ENCODE peak calls at places on chromosomes 5 and 9, in eight cellular contexts. C is amygdala, W is substantia nigra, B is NCI-H1930, I is germinal center, V is T1000, T is adipocyte, L is cardiac fibroblast. O is an unnamed sample.

GRCh38 chr5:141597814-141598213 is 21.0 kb downstream of the DIAPH1 start:
- DNase-seq in L (no peak), B (no peak), C (no peak), T (no peak), V (no peak), I (no peak), W (no peak), O (no peak)

GRCh38 chr5:170357853-170358497 is 31.2 kb downstream of the KCNMB1 start:
- DNase-seq in B (no peak), I (peak), C (peak), W (peak), L (no peak), T (no peak), V (no peak), O (no peak)

GRCh38 chr9:126376903-126377342 is 50.3 kb downstream of the MVB12B start:
- DNase-seq in C (no peak), V (no peak), L (no peak), B (no peak), I (no peak), T (no peak), W (no peak), O (no peak)

GRCh38 chr9:123929177-123929869 is 603 bp downstream of the DENND1A start:
- DNase-seq in I (peak), C (no peak), T (no peak), B (no peak), W (peak), V (no peak), L (no peak), O (peak)

GRCh38 chr5:15914603-15915002 is 265.0 kb downstream of the MARCHF11 start:
- DNase-seq in T (peak), C (no peak), L (peak), B (no peak), W (no peak), I (no peak), V (no peak), O (no peak)

GRCh38 chr5:78566747-78567449 is 81.7 kb downstream of the LHFPL2 start:
- DNase-seq in L (peak), W (no peak), B (no peak), T (peak), C (no peak), V (no peak), I (no peak), O (peak)

GRCh38 chr5:142644640-142645361 is 41.1 kb downstream of the FGF1 start:
- DNase-seq in V (peak), T (peak), L (peak), I (no peak), C (no peak), W (no peak), B (no peak), O (no peak)

GRCh38 chr5:170538970-170539586 is 35.3 kb downstream of the KCNIP1 start:
- DNase-seq in I (no peak), L (no peak), V (no peak), T (no peak), C (no peak), B (no peak), W (no peak), O (no peak)

GRCh38 chr5:103346162-103346748 is 87.7 kb downstream of the MACIR start:
- DNase-seq in L (no peak), I (no peak), W (no peak), C (no peak), T (no peak), B (no peak), V (no peak), O (no peak)

GRCh38 chr5:14590949-14591348 is 9.4 kb downstream of the OTULINL start:
- DNase-seq in I (no peak), W (no peak), B (no peak), L (no peak), T (no peak), C (no peak), V (no peak), O (no peak)

GRCh38 chr5:168314735-168315411 is 23.4 kb downstream of the WWC1 start:
- DNase-seq in L (peak), W (no peak), B (no peak), I (no peak), C (no peak), V (peak), T (peak), O (no peak)

GRCh38 chr5:10653033-10653432 is 89.2 kb downstream of the ANKRD33B start:
- DNase-seq in B (no peak), T (peak), I (no peak), C (no peak), L (no peak), V (no peak), W (no peak), O (no peak)

GRCh38 chr5:148928141-148928540 is 101.7 kb downstream of the ADRB2 start:
- DNase-seq in T (peak), L (peak), W (no peak), B (no peak), C (no peak), I (no peak), V (no peak), O (peak)

GRCh38 chr5:8740595-8740994 is 805.3 kb downstream of the SEMA5A start:
- DNase-seq in C (no peak), I (no peak), L (no peak), W (no peak), T (no peak), B (no peak), V (no peak), O (no peak)

GRCh38 chr9:127635198-127635735 is 23.2 kb downstream of the STXBP1 start:
- DNase-seq in T (no peak), W (no peak), I (no peak), L (no peak), B (no peak), V (no peak), C (no peak), O (no peak)

GRCh38 chr5:84381501-84382362 is 2.9 kb downstream of the EDIL3 start:
- DNase-seq in C (no peak), L (peak), T (peak), V (no peak), B (no peak), I (no peak), W (peak), O (no peak)

GRCh38 chr5:77101298-77101697 is 14.2 kb upstream of the ZBED3 start:
- DNase-seq in L (peak), B (no peak), W (no peak), C (no peak), V (peak), I (no peak), T (peak), O (no peak)

GRCh38 chr5:1536298-1537165 is 12.8 kb upstream of the LPCAT1 start:
- DNase-seq in L (peak), W (no peak), I (peak), C (no peak), T (peak), B (no peak), V (no peak), O (peak)

GRCh38 chr9:110197330-110198187 is 10.4 kb downstream of the C9orf152 start:
- DNase-seq in W (no peak), C (no peak), T (peak), I (no peak), B (no peak), V (no peak), L (no peak), O (no peak)

GRCh38 chr5:126234563-126235195 is 188.5 kb upstream of the GRAMD2B start:
- DNase-seq in W (no peak), I (no peak), C (no peak), T (peak), L (peak), B (no peak), V (no peak), O (peak)

GRCh38 chr9:113675475-113675941 is 200.6 kb upstream of the ZNF618 start:
- DNase-seq in W (no peak), L (peak), B (no peak), V (peak), T (peak), C (no peak), I (no peak), O (no peak)

GRCh38 chr5:160188151-160188967 is 40.9 kb upstream of the FABP6 start:
- DNase-seq in V (no peak), C (peak), I (no peak), L (peak), B (no peak), W (peak), T (peak), O (no peak)

GRCh38 chr9:129866373-129867137 is 31.3 kb downstream of the USP20 start:
- DNase-seq in C (no peak), V (no peak), B (no peak), L (no peak), T (no peak), W (no peak), I (no peak), O (no peak)

GRCh38 chr9:36187414-36187813 is 3.3 kb upstream of the CLTA start:
- DNase-seq in W (no peak), I (no peak), B (no peak), T (peak), V (no peak), C (no peak), L (peak), O (peak)